ENCODE peak calls at places on chromosomes 7 and 10, in six cellular contexts. One of them, this sample, is unnamed.
A peak's percentile ranks its signal among the peaks of the same experiment; 100 is the strongest.

GRCh38 chr10:107529350-107529749 is 364.8 kb upstream of the SORCS1 start:
- DNase-seq in mesenteric fat pad: no peak
- DNase-seq in upper lobe of right lung: no peak
- DNase-seq in hepatocyte: no peak
- DNase-seq in NCI-H1105 treated with DMSO at 0.1 percent for 48 hours: no peak
- DNase-seq in caudate nucleus: no peak
- DNase-seq in this sample: no peak

GRCh38 chr10:543862-544822 is 145.3 kb downstream of the DIP2C start:
- DNase-seq in caudate nucleus: no peak
- DNase-seq in upper lobe of right lung: no peak
- DNase-seq in NCI-H1105 treated with DMSO at 0.1 percent for 48 hours: no peak
- DNase-seq in mesenteric fat pad: peak; percentile 57
- DNase-seq in hepatocyte: no peak
- DNase-seq in this sample: no peak

GRCh38 chr7:68125173-68125572 is 1128.5 kb downstream of the TYW1 start:
- DNase-seq in NCI-H1105 treated with DMSO at 0.1 percent for 48 hours: peak; percentile 96
- DNase-seq in caudate nucleus: no peak
- DNase-seq in hepatocyte: no peak
- DNase-seq in upper lobe of right lung: no peak
- DNase-seq in mesenteric fat pad: no peak
- DNase-seq in this sample: no peak

GRCh38 chr10:97640868-97641811 is 669 bp downstream of the PI4K2A start:
- DNase-seq in mesenteric fat pad: no peak
- DNase-seq in caudate nucleus: no peak
- DNase-seq in NCI-H1105 treated with DMSO at 0.1 percent for 48 hours: no peak
- DNase-seq in upper lobe of right lung: peak; percentile 73
- DNase-seq in hepatocyte: peak; percentile 44
- DNase-seq in this sample: no peak

GRCh38 chr10:16384064-16384463 is 52.7 kb upstream of the PTER start:
- DNase-seq in upper lobe of right lung: no peak
- DNase-seq in caudate nucleus: peak; percentile 10
- DNase-seq in NCI-H1105 treated with DMSO at 0.1 percent for 48 hours: no peak
- DNase-seq in mesenteric fat pad: no peak
- DNase-seq in hepatocyte: no peak
- DNase-seq in this sample: no peak

GRCh38 chr10:8100366-8100765 is 45.9 kb downstream of the GATA3 start:
- DNase-seq in upper lobe of right lung: no peak
- DNase-seq in hepatocyte: no peak
- DNase-seq in caudate nucleus: no peak
- DNase-seq in NCI-H1105 treated with DMSO at 0.1 percent for 48 hours: no peak
- DNase-seq in mesenteric fat pad: no peak
- DNase-seq in this sample: no peak

GRCh38 chr7:129607471-129608120 is 3.9 kb upstream of the NRF1 start:
- DNase-seq in caudate nucleus: peak; percentile 50
- DNase-seq in NCI-H1105 treated with DMSO at 0.1 percent for 48 hours: no peak
- DNase-seq in hepatocyte: peak; percentile 35
- DNase-seq in mesenteric fat pad: no peak
- DNase-seq in upper lobe of right lung: no peak
- DNase-seq in this sample: no peak

GRCh38 chr7:101537205-101537604 is 91.9 kb downstream of the MYL10 start:
- DNase-seq in hepatocyte: no peak
- DNase-seq in NCI-H1105 treated with DMSO at 0.1 percent for 48 hours: no peak
- DNase-seq in mesenteric fat pad: no peak
- DNase-seq in caudate nucleus: no peak
- DNase-seq in upper lobe of right lung: no peak
- DNase-seq in this sample: no peak

GRCh38 chr10:63683223-63683622 is 162.0 kb downstream of the REEP3 start:
- DNase-seq in caudate nucleus: no peak
- DNase-seq in mesenteric fat pad: no peak
- DNase-seq in NCI-H1105 treated with DMSO at 0.1 percent for 48 hours: no peak
- DNase-seq in upper lobe of right lung: no peak
- DNase-seq in hepatocyte: no peak
- DNase-seq in this sample: no peak

GRCh38 chr7:47408675-47409074 is 173.2 kb downstream of the TNS3 start:
- DNase-seq in caudate nucleus: no peak
- DNase-seq in mesenteric fat pad: peak; percentile 67
- DNase-seq in NCI-H1105 treated with DMSO at 0.1 percent for 48 hours: no peak
- DNase-seq in hepatocyte: no peak
- DNase-seq in upper lobe of right lung: no peak
- DNase-seq in this sample: no peak

GRCh38 chr7:26857534-26858228 is 6.7 kb downstream of the SKAP2 start:
- DNase-seq in upper lobe of right lung: no peak
- DNase-seq in caudate nucleus: no peak
- DNase-seq in NCI-H1105 treated with DMSO at 0.1 percent for 48 hours: no peak
- DNase-seq in hepatocyte: peak; percentile 7
- DNase-seq in mesenteric fat pad: no peak
- DNase-seq in this sample: no peak

GRCh38 chr10:133258818-133259602 is 17.7 kb downstream of the ADAM8 start:
- DNase-seq in NCI-H1105 treated with DMSO at 0.1 percent for 48 hours: no peak
- DNase-seq in caudate nucleus: peak; percentile 51
- DNase-seq in mesenteric fat pad: no peak
- DNase-seq in upper lobe of right lung: peak; percentile 92
- DNase-seq in hepatocyte: peak; percentile 76
- DNase-seq in this sample: no peak

GRCh38 chr7:115260381-115260780 is 338.5 kb downstream of the MDFIC start:
- DNase-seq in upper lobe of right lung: no peak
- DNase-seq in caudate nucleus: no peak
- DNase-seq in NCI-H1105 treated with DMSO at 0.1 percent for 48 hours: no peak
- DNase-seq in mesenteric fat pad: no peak
- DNase-seq in hepatocyte: no peak
- DNase-seq in this sample: no peak

GRCh38 chr7:135673360-135673706 is 11.0 kb downstream of the STMP1 start:
- DNase-seq in upper lobe of right lung: no peak
- DNase-seq in mesenteric fat pad: no peak
- DNase-seq in hepatocyte: no peak
- DNase-seq in NCI-H1105 treated with DMSO at 0.1 percent for 48 hours: no peak
- DNase-seq in caudate nucleus: no peak
- DNase-seq in this sample: no peak

GRCh38 chr7:17915168-17915567 is 25.1 kb downstream of the SNX13 start:
- DNase-seq in upper lobe of right lung: no peak
- DNase-seq in mesenteric fat pad: no peak
- DNase-seq in hepatocyte: no peak
- DNase-seq in caudate nucleus: no peak
- DNase-seq in NCI-H1105 treated with DMSO at 0.1 percent for 48 hours: no peak
- DNase-seq in this sample: no peak

GRCh38 chr10:29163746-29164145 is 125.1 kb upstream of the LYZL1 start:
- DNase-seq in upper lobe of right lung: no peak
- DNase-seq in NCI-H1105 treated with DMSO at 0.1 percent for 48 hours: no peak
- DNase-seq in hepatocyte: no peak
- DNase-seq in caudate nucleus: no peak
- DNase-seq in mesenteric fat pad: no peak
- DNase-seq in this sample: no peak

GRCh38 chr10:131736321-131736980 is 164.4 kb upstream of the PPP2R2D start:
- DNase-seq in NCI-H1105 treated with DMSO at 0.1 percent for 48 hours: no peak
- DNase-seq in upper lobe of right lung: peak; percentile 41
- DNase-seq in hepatocyte: no peak
- DNase-seq in mesenteric fat pad: peak; percentile 83
- DNase-seq in caudate nucleus: no peak
- DNase-seq in this sample: no peak

GRCh38 chr7:111833461-111833860 is 271.2 kb upstream of the IMMP2L start:
- DNase-seq in mesenteric fat pad: no peak
- DNase-seq in upper lobe of right lung: no peak
- DNase-seq in hepatocyte: no peak
- DNase-seq in caudate nucleus: no peak
- DNase-seq in NCI-H1105 treated with DMSO at 0.1 percent for 48 hours: no peak
- DNase-seq in this sample: no peak

GRCh38 chr7:133702078-133702477 is 425.1 kb upstream of the LRGUK start:
- DNase-seq in mesenteric fat pad: no peak
- DNase-seq in NCI-H1105 treated with DMSO at 0.1 percent for 48 hours: no peak
- DNase-seq in caudate nucleus: no peak
- DNase-seq in upper lobe of right lung: no peak
- DNase-seq in hepatocyte: no peak
- DNase-seq in this sample: no peak

GRCh38 chr7:55260671-55261385 is 104.3 kb upstream of the LANCL2 start:
- DNase-seq in NCI-H1105 treated with DMSO at 0.1 percent for 48 hours: no peak
- DNase-seq in mesenteric fat pad: peak; percentile 39
- DNase-seq in hepatocyte: no peak
- DNase-seq in upper lobe of right lung: no peak
- DNase-seq in caudate nucleus: no peak
- DNase-seq in this sample: no peak

GRCh38 chr7:102424787-102425218 is 8.6 kb upstream of the ORAI2 start:
- DNase-seq in caudate nucleus: no peak
- DNase-seq in upper lobe of right lung: peak; percentile 76
- DNase-seq in hepatocyte: no peak
- DNase-seq in NCI-H1105 treated with DMSO at 0.1 percent for 48 hours: no peak
- DNase-seq in mesenteric fat pad: no peak
- DNase-seq in this sample: no peak

GRCh38 chr7:139598642-139599041 is 75.2 kb downstream of the CLEC2L start:
- DNase-seq in mesenteric fat pad: no peak
- DNase-seq in NCI-H1105 treated with DMSO at 0.1 percent for 48 hours: peak; percentile 82
- DNase-seq in upper lobe of right lung: no peak
- DNase-seq in hepatocyte: peak; percentile 23
- DNase-seq in caudate nucleus: no peak
- DNase-seq in this sample: no peak

GRCh38 chr7:73988197-73988596 is 39.8 kb upstream of the ELN start:
- DNase-seq in NCI-H1105 treated with DMSO at 0.1 percent for 48 hours: no peak
- DNase-seq in mesenteric fat pad: no peak
- DNase-seq in upper lobe of right lung: no peak
- DNase-seq in hepatocyte: no peak
- DNase-seq in caudate nucleus: peak; percentile 34
- DNase-seq in this sample: peak; percentile 41

GRCh38 chr7:87416682-87417587 is 58.5 kb downstream of the ABCB4 start:
- DNase-seq in NCI-H1105 treated with DMSO at 0.1 percent for 48 hours: peak; percentile 50
- DNase-seq in mesenteric fat pad: no peak
- DNase-seq in caudate nucleus: peak; percentile 76
- DNase-seq in hepatocyte: peak; percentile 76
- DNase-seq in upper lobe of right lung: no peak
- DNase-seq in this sample: no peak

GRCh38 chr7:116242759-116243158 is 32.4 kb downstream of the TES start:
- DNase-seq in caudate nucleus: no peak
- DNase-seq in upper lobe of right lung: no peak
- DNase-seq in mesenteric fat pad: no peak
- DNase-seq in NCI-H1105 treated with DMSO at 0.1 percent for 48 hours: no peak
- DNase-seq in hepatocyte: no peak
- DNase-seq in this sample: no peak

GRCh38 chr10:18497955-18498354 is 153.4 kb downstream of the NSUN6 start:
- DNase-seq in upper lobe of right lung: no peak
- DNase-seq in mesenteric fat pad: no peak
- DNase-seq in caudate nucleus: no peak
- DNase-seq in hepatocyte: no peak
- DNase-seq in NCI-H1105 treated with DMSO at 0.1 percent for 48 hours: no peak
- DNase-seq in this sample: no peak

GRCh38 chr10:126598009-126598408 is 72.5 kb downstream of the C10orf90 start:
- DNase-seq in upper lobe of right lung: peak; percentile 70
- DNase-seq in NCI-H1105 treated with DMSO at 0.1 percent for 48 hours: no peak
- DNase-seq in hepatocyte: peak; percentile 59
- DNase-seq in caudate nucleus: peak; percentile 43
- DNase-seq in mesenteric fat pad: no peak
- DNase-seq in this sample: no peak

GRCh38 chr10:15472008-15472407 is 100.9 kb upstream of the FAM171A1 start:
- DNase-seq in caudate nucleus: no peak
- DNase-seq in mesenteric fat pad: no peak
- DNase-seq in hepatocyte: no peak
- DNase-seq in upper lobe of right lung: no peak
- DNase-seq in NCI-H1105 treated with DMSO at 0.1 percent for 48 hours: no peak
- DNase-seq in this sample: no peak

GRCh38 chr7:13897825-13898224 is 91.6 kb downstream of the ETV1 start:
- DNase-seq in mesenteric fat pad: no peak
- DNase-seq in upper lobe of right lung: no peak
- DNase-seq in caudate nucleus: no peak
- DNase-seq in NCI-H1105 treated with DMSO at 0.1 percent for 48 hours: no peak
- DNase-seq in hepatocyte: no peak
- DNase-seq in this sample: no peak

GRCh38 chr10:30751678-30752331 is 122.3 kb upstream of the LYZL2 start:
- DNase-seq in hepatocyte: peak; percentile 81
- DNase-seq in NCI-H1105 treated with DMSO at 0.1 percent for 48 hours: peak; percentile 37
- DNase-seq in caudate nucleus: peak; percentile 70
- DNase-seq in mesenteric fat pad: peak; percentile 94
- DNase-seq in upper lobe of right lung: peak; percentile 82
- DNase-seq in this sample: peak; percentile 77